ENCODE peak calls at places on chromosomes 7 and 10, in four cellular contexts. One of them, this sample, is unnamed.

GRCh38 chr10:94315975-94316464 is 46.7 kb downstream of the NOC3L start:
- DNase-seq in activated T-helper 1 cell treated with anti-CD3 and anti-CD28 coated beads, Interleukin-2, amount 50 U/mL, for 16 hours: no peak
- DNase-seq in AG09309: peak
- DNase-seq in breast epithelium: no peak
- DNase-seq in this sample: no peak

GRCh38 chr7:116524609-116525297 is at the start of gene CAV1:
- DNase-seq in activated T-helper 1 cell treated with anti-CD3 and anti-CD28 coated beads, Interleukin-2, amount 50 U/mL, for 16 hours: peak
- DNase-seq in AG09309: peak
- DNase-seq in breast epithelium: peak
- DNase-seq in this sample: peak

GRCh38 chr7:28983396-28984190 is 25.5 kb upstream of the TRIL start:
- DNase-seq in activated T-helper 1 cell treated with anti-CD3 and anti-CD28 coated beads, Interleukin-2, amount 50 U/mL, for 16 hours: no peak
- DNase-seq in AG09309: no peak
- DNase-seq in breast epithelium: no peak
- DNase-seq in this sample: no peak

GRCh38 chr7:48083114-48083830 is 5.8 kb upstream of the UPP1 start:
- DNase-seq in activated T-helper 1 cell treated with anti-CD3 and anti-CD28 coated beads, Interleukin-2, amount 50 U/mL, for 16 hours: no peak
- DNase-seq in AG09309: no peak
- DNase-seq in breast epithelium: no peak
- DNase-seq in this sample: no peak

GRCh38 chr7:42091461-42092229 is 145.4 kb downstream of the GLI3 start:
- DNase-seq in activated T-helper 1 cell treated with anti-CD3 and anti-CD28 coated beads, Interleukin-2, amount 50 U/mL, for 16 hours: no peak
- DNase-seq in AG09309: no peak
- DNase-seq in breast epithelium: no peak
- DNase-seq in this sample: no peak

GRCh38 chr7:17405786-17406185 is 107.3 kb downstream of the AHR start:
- DNase-seq in activated T-helper 1 cell treated with anti-CD3 and anti-CD28 coated beads, Interleukin-2, amount 50 U/mL, for 16 hours: no peak
- DNase-seq in AG09309: peak
- DNase-seq in breast epithelium: no peak
- DNase-seq in this sample: no peak

GRCh38 chr7:144057954-144058353 is 9.2 kb downstream of the OR2A5 start:
- DNase-seq in activated T-helper 1 cell treated with anti-CD3 and anti-CD28 coated beads, Interleukin-2, amount 50 U/mL, for 16 hours: no peak
- DNase-seq in AG09309: no peak
- DNase-seq in breast epithelium: no peak
- DNase-seq in this sample: no peak

GRCh38 chr7:27765856-27766255 is 25.9 kb downstream of the TAX1BP1 start:
- DNase-seq in activated T-helper 1 cell treated with anti-CD3 and anti-CD28 coated beads, Interleukin-2, amount 50 U/mL, for 16 hours: no peak
- DNase-seq in AG09309: no peak
- DNase-seq in breast epithelium: no peak
- DNase-seq in this sample: no peak

GRCh38 chr7:152344253-152344652 is 91.5 kb downstream of the KMT2C start:
- DNase-seq in activated T-helper 1 cell treated with anti-CD3 and anti-CD28 coated beads, Interleukin-2, amount 50 U/mL, for 16 hours: no peak
- DNase-seq in AG09309: no peak
- DNase-seq in breast epithelium: no peak
- DNase-seq in this sample: no peak

GRCh38 chr7:101185258-101185839 is 5.3 kb upstream of the NAT16 start:
- DNase-seq in activated T-helper 1 cell treated with anti-CD3 and anti-CD28 coated beads, Interleukin-2, amount 50 U/mL, for 16 hours: no peak
- DNase-seq in AG09309: no peak
- DNase-seq in breast epithelium: no peak
- DNase-seq in this sample: no peak

GRCh38 chr7:83957333-83957732 is 237.3 kb downstream of the SEMA3A start:
- DNase-seq in activated T-helper 1 cell treated with anti-CD3 and anti-CD28 coated beads, Interleukin-2, amount 50 U/mL, for 16 hours: no peak
- DNase-seq in AG09309: no peak
- DNase-seq in breast epithelium: no peak
- DNase-seq in this sample: no peak

GRCh38 chr10:130301026-130301892 is 165.1 kb downstream of the GLRX3 start:
- DNase-seq in activated T-helper 1 cell treated with anti-CD3 and anti-CD28 coated beads, Interleukin-2, amount 50 U/mL, for 16 hours: peak
- DNase-seq in AG09309: peak
- DNase-seq in breast epithelium: no peak
- DNase-seq in this sample: no peak

GRCh38 chr10:125037145-125037544 is 95.2 kb downstream of the ZRANB1 start:
- DNase-seq in activated T-helper 1 cell treated with anti-CD3 and anti-CD28 coated beads, Interleukin-2, amount 50 U/mL, for 16 hours: no peak
- DNase-seq in AG09309: no peak
- DNase-seq in breast epithelium: peak
- DNase-seq in this sample: no peak

GRCh38 chr7:51430480-51431086 is 114.0 kb upstream of the COBL start:
- DNase-seq in activated T-helper 1 cell treated with anti-CD3 and anti-CD28 coated beads, Interleukin-2, amount 50 U/mL, for 16 hours: no peak
- DNase-seq in AG09309: peak
- DNase-seq in breast epithelium: no peak
- DNase-seq in this sample: peak

GRCh38 chr7:118872568-118872967 is 648.1 kb downstream of the ANKRD7 start:
- DNase-seq in activated T-helper 1 cell treated with anti-CD3 and anti-CD28 coated beads, Interleukin-2, amount 50 U/mL, for 16 hours: no peak
- DNase-seq in AG09309: no peak
- DNase-seq in breast epithelium: no peak
- DNase-seq in this sample: no peak

GRCh38 chr7:80277434-80278427 is 143.1 kb downstream of the GNAI1 start:
- DNase-seq in activated T-helper 1 cell treated with anti-CD3 and anti-CD28 coated beads, Interleukin-2, amount 50 U/mL, for 16 hours: no peak
- DNase-seq in AG09309: peak
- DNase-seq in breast epithelium: no peak
- DNase-seq in this sample: no peak

GRCh38 chr7:139995034-139995915 is 67.5 kb downstream of the PARP12 start:
- DNase-seq in activated T-helper 1 cell treated with anti-CD3 and anti-CD28 coated beads, Interleukin-2, amount 50 U/mL, for 16 hours: no peak
- DNase-seq in AG09309: no peak
- DNase-seq in breast epithelium: no peak
- DNase-seq in this sample: no peak

GRCh38 chr10:79446451-79447020 is 1.1 kb upstream of the ZCCHC24 start:
- DNase-seq in activated T-helper 1 cell treated with anti-CD3 and anti-CD28 coated beads, Interleukin-2, amount 50 U/mL, for 16 hours: no peak
- DNase-seq in AG09309: no peak
- DNase-seq in breast epithelium: peak
- DNase-seq in this sample: no peak

GRCh38 chr7:26334171-26334570 is 42.5 kb downstream of the SNX10 start:
- DNase-seq in activated T-helper 1 cell treated with anti-CD3 and anti-CD28 coated beads, Interleukin-2, amount 50 U/mL, for 16 hours: no peak
- DNase-seq in AG09309: no peak
- DNase-seq in breast epithelium: no peak
- DNase-seq in this sample: no peak

GRCh38 chr10:92478536-92478935 is 95.4 kb downstream of the IDE start:
- DNase-seq in activated T-helper 1 cell treated with anti-CD3 and anti-CD28 coated beads, Interleukin-2, amount 50 U/mL, for 16 hours: no peak
- DNase-seq in AG09309: no peak
- DNase-seq in breast epithelium: no peak
- DNase-seq in this sample: no peak

GRCh38 chr10:43879742-43880141 is 231.1 kb upstream of the ZNF32 start:
- DNase-seq in activated T-helper 1 cell treated with anti-CD3 and anti-CD28 coated beads, Interleukin-2, amount 50 U/mL, for 16 hours: no peak
- DNase-seq in AG09309: no peak
- DNase-seq in breast epithelium: no peak
- DNase-seq in this sample: no peak

GRCh38 chr10:54826994-54827560 is 26.0 kb upstream of the PCDH15 start:
- DNase-seq in activated T-helper 1 cell treated with anti-CD3 and anti-CD28 coated beads, Interleukin-2, amount 50 U/mL, for 16 hours: no peak
- DNase-seq in AG09309: no peak
- DNase-seq in breast epithelium: no peak
- DNase-seq in this sample: no peak

GRCh38 chr7:49497471-49497870 is 276.0 kb upstream of the VWC2 start:
- DNase-seq in activated T-helper 1 cell treated with anti-CD3 and anti-CD28 coated beads, Interleukin-2, amount 50 U/mL, for 16 hours: no peak
- DNase-seq in AG09309: no peak
- DNase-seq in breast epithelium: no peak
- DNase-seq in this sample: no peak

GRCh38 chr7:129453510-129454248 is 19.4 kb downstream of the STRIP2 start:
- DNase-seq in activated T-helper 1 cell treated with anti-CD3 and anti-CD28 coated beads, Interleukin-2, amount 50 U/mL, for 16 hours: no peak
- DNase-seq in AG09309: no peak
- DNase-seq in breast epithelium: no peak
- DNase-seq in this sample: no peak

GRCh38 chr7:40647719-40648118 is 512.9 kb downstream of the SUGCT start:
- DNase-seq in activated T-helper 1 cell treated with anti-CD3 and anti-CD28 coated beads, Interleukin-2, amount 50 U/mL, for 16 hours: no peak
- DNase-seq in AG09309: peak
- DNase-seq in breast epithelium: no peak
- DNase-seq in this sample: no peak

GRCh38 chr7:130275826-130276291 is 9.2 kb downstream of the CPA2 start:
- DNase-seq in activated T-helper 1 cell treated with anti-CD3 and anti-CD28 coated beads, Interleukin-2, amount 50 U/mL, for 16 hours: no peak
- DNase-seq in AG09309: no peak
- DNase-seq in breast epithelium: no peak
- DNase-seq in this sample: no peak

GRCh38 chr7:98559958-98560357 is 57.1 kb upstream of the NPTX2 start:
- DNase-seq in activated T-helper 1 cell treated with anti-CD3 and anti-CD28 coated beads, Interleukin-2, amount 50 U/mL, for 16 hours: no peak
- DNase-seq in AG09309: no peak
- DNase-seq in breast epithelium: no peak
- DNase-seq in this sample: no peak

GRCh38 chr10:7400068-7400824 is 10.6 kb downstream of the SFMBT2 start:
- DNase-seq in activated T-helper 1 cell treated with anti-CD3 and anti-CD28 coated beads, Interleukin-2, amount 50 U/mL, for 16 hours: no peak
- DNase-seq in AG09309: no peak
- DNase-seq in breast epithelium: no peak
- DNase-seq in this sample: no peak

GRCh38 chr10:78053201-78053868 is 19.7 kb downstream of the RPS24 start:
- DNase-seq in activated T-helper 1 cell treated with anti-CD3 and anti-CD28 coated beads, Interleukin-2, amount 50 U/mL, for 16 hours: no peak
- DNase-seq in AG09309: peak
- DNase-seq in breast epithelium: no peak
- DNase-seq in this sample: no peak

GRCh38 chr10:102322914-102323313 is 72.6 kb upstream of the NFKB2 start:
- DNase-seq in activated T-helper 1 cell treated with anti-CD3 and anti-CD28 coated beads, Interleukin-2, amount 50 U/mL, for 16 hours: no peak
- DNase-seq in AG09309: no peak
- DNase-seq in breast epithelium: no peak
- DNase-seq in this sample: no peak

GRCh38 chr7:134245253-134245652 is 71.5 kb downstream of the SLC35B4 start:
- DNase-seq in activated T-helper 1 cell treated with anti-CD3 and anti-CD28 coated beads, Interleukin-2, amount 50 U/mL, for 16 hours: no peak
- DNase-seq in AG09309: no peak
- DNase-seq in breast epithelium: no peak
- DNase-seq in this sample: no peak

This sample was measured in tibial nerve.